ENCODE peak calls at places on chromosomes 11 and 22, in nine cellular contexts. U is heart right ventricle, R is mesenchymal stem cell, J is thoracic aorta, O is uterus, S is AG04450, M is sigmoid colon, B is left ventricle myocardium inferior, F is PC-3. L is an unnamed sample. For H3K27me3, the result is how much of the 10 kb centered on the place peaks cover.

GRCh38 chr11:56380120-56380519 is 4.7 kb downstream of the OR8U1 start:
- DNase-seq in S (no peak), B (no peak), O (no peak), F (no peak), M (no peak), R (no peak), U (no peak), J (no peak), L (no peak)

GRCh38 chr11:61002598-61002997 is 31.1 kb downstream of the CD6 start:
- DNase-seq in J (no peak), F (no peak), M (no peak), R (no peak), U (no peak), B (no peak), O (no peak), S (no peak), L (no peak)

GRCh38 chr11:86990079-86990478 is 34.9 kb upstream of the FZD4 start:
- DNase-seq in R (peak), U (no peak), J (no peak), S (no peak), M (no peak), B (no peak), O (no peak), F (no peak), L (no peak)

GRCh38 chr11:112113539-112114457 is 27.1 kb downstream of the SDHD start:
- DNase-seq in B (no peak), S (no peak), J (no peak), F (peak), U (no peak), R (peak), M (no peak), O (no peak), L (peak)

GRCh38 chr11:120184946-120185677 is 25.7 kb upstream of the OAF start:
- DNase-seq in U (peak), R (peak), O (peak), J (no peak), M (peak), F (no peak), S (no peak), B (peak), L (no peak)

GRCh38 chr11:46290598-46291309 is 13.3 kb downstream of the CREB3L1 start:
- DNase-seq in B (peak), M (peak), O (peak), F (peak), J (no peak), R (peak), U (peak), S (peak), L (peak)

GRCh38 chr22:27501191-27501936 is 300.2 kb downstream of the MN1 start:
- DNase-seq in B (no peak), J (no peak), M (no peak), O (no peak), U (no peak), F (no peak), S (no peak), R (no peak), L (no peak)

GRCh38 chr11:79040348-79040747 is 400.5 kb downstream of the TENM4 start:
- DNase-seq in J (no peak), U (no peak), B (no peak), F (peak), S (no peak), O (no peak), M (no peak), R (peak), L (no peak)

GRCh38 chr22:20520093-20520511 is 12.7 kb downstream of the MED15 start:
- DNase-seq in O (no peak), U (no peak), F (no peak), J (no peak), S (no peak), B (no peak), M (no peak), R (peak), L (no peak)

GRCh38 chr11:85299247-85299646 is 327.9 kb downstream of the DLG2 start:
- DNase-seq in O (no peak), J (no peak), B (no peak), M (no peak), U (no peak), S (no peak), F (peak), R (peak), L (no peak)

GRCh38 chr11:56910785-56911184 is 77.9 kb upstream of the OR5AK2 start:
- DNase-seq in O (no peak), F (peak), M (no peak), J (no peak), B (no peak), R (no peak), U (no peak), S (no peak), L (no peak)

GRCh38 chr22:27919943-27920755 is 1.1 kb upstream of the PITPNB start:
- DNase-seq in M (peak), S (no peak), B (no peak), U (no peak), J (no peak), R (peak), O (peak), F (peak), L (peak)

GRCh38 chr11:1569251-1569780 is 2.8 kb downstream of the DUSP8 start:
- DNase-seq in R (no peak), O (no peak), F (no peak), J (no peak), M (no peak), S (no peak), B (no peak), U (no peak), L (no peak)

GRCh38 chr11:69133251-69133650 is 22.5 kb upstream of the SMIM38 start:
- DNase-seq in U (no peak), B (no peak), S (no peak), O (no peak), F (no peak), R (no peak), J (no peak), M (no peak), L (no peak)

GRCh38 chr22:42343551-42344081 is 73.2 kb upstream of the TCF20 start:
- DNase-seq in S (no peak), R (no peak), F (peak), M (no peak), U (no peak), O (no peak), B (no peak), J (no peak), L (no peak)

GRCh38 chr11:68328374-68329091 is 16.1 kb downstream of the LRP5 start:
- DNase-seq in S (no peak), J (no peak), F (no peak), R (no peak), B (peak), M (peak), U (peak), O (no peak), L (no peak)

GRCh38 chr22:41237707-41238569 is 2.8 kb downstream of the CHADL start:
- DNase-seq in F (peak), B (peak), R (peak), S (no peak), O (peak), M (peak), J (no peak), U (peak), L (no peak)

GRCh38 chr11:78646564-78647185 is 72.0 kb upstream of the NARS2 start:
- DNase-seq in U (no peak), M (no peak), O (no peak), F (peak), R (peak), B (no peak), J (no peak), S (no peak), L (peak)

GRCh38 chr11:120515186-120515723 is 3.7 kb downstream of the GRIK4 start:
- DNase-seq in J (no peak), B (no peak), R (no peak), M (peak), U (no peak), S (no peak), O (no peak), F (no peak), L (no peak)

GRCh38 chr11:74116719-74117118 is 54.1 kb downstream of the C2CD3 start:
- DNase-seq in R (no peak), U (no peak), S (no peak), F (no peak), B (no peak), J (no peak), O (no peak), M (no peak), L (no peak)

GRCh38 chr11:64084962-64085710 is 49.4 kb downstream of the FLRT1 start:
- DNase-seq in O (no peak), R (no peak), S (no peak), M (no peak), J (no peak), U (no peak), B (no peak), F (no peak), L (no peak)

GRCh38 chr11:3781423-3781822 is 15.9 kb downstream of the NUP98 start:
- DNase-seq in J (no peak), F (peak), B (no peak), M (no peak), S (no peak), R (no peak), U (no peak), O (no peak), L (no peak)
- H3K4me3 ChIP-seq in J (no peak), F (no peak), B (no peak), M (no peak), S (no peak), R (no peak), U (no peak), O (no peak), L (no peak)

GRCh38 chr22:45577746-45578523 is 75.3 kb downstream of the FBLN1 start:
- DNase-seq in F (peak), U (peak), R (peak), S (peak), O (peak), M (peak), B (peak), J (no peak), L (peak)

GRCh38 chr22:45575173-45575572 is 72.5 kb downstream of the FBLN1 start:
- DNase-seq in F (no peak), S (no peak), O (no peak), B (no peak), R (no peak), M (no peak), J (no peak), U (no peak), L (no peak)

GRCh38 chr22:45576273-45576625 is 73.6 kb downstream of the FBLN1 start:
- DNase-seq in O (no peak), S (no peak), B (no peak), J (no peak), F (no peak), U (no peak), R (no peak), M (no peak), L (no peak)

GRCh38 chr22:45575607-45576272 is 73.1 kb downstream of the FBLN1 start:
- DNase-seq in S (no peak), F (no peak), O (no peak), B (no peak), M (no peak), J (no peak), R (no peak), U (no peak), L (no peak)

DNA sequence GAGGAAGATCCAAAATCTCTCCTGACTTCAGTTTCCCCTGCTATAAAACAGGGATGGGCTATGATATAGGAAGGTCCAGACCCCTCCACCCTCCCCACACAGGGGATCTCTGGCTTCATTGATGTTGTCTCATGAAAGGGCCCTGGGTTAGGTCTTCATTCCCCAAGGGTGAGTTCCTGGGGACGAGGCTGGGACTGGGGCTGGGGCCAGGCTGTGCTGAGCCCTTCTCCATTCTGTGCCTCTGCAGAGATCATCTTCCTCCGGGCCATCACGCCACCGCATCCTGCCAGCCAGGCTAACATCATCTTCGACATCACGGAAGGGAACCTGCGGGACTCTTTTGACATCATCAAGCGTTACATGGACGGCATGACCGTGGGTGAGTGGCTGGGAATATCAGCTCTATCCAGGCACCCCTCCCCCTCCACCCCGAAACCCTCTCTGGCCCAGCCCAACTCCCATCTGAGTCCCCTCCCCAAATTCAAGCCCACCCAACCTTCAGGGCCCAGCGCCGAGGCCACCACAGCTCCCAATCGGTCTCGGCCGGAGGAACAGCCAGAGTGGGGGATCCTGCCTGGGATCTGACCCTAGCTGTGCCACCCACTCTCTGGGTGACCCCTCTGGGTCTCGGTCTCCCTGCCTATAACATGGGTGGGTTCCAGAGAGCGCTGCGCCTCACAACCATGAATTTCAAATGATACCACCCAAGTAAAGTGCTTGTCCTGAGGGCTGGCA is 74.2 kb downstream of the FBLN1 start:
- DNase-seq in B (no peak), O (no peak), F (no peak), J (no peak), R (no peak), S (no peak), M (no peak), U (no peak), L (no peak)
- H3K27me3 ChIP-seq in B (under half), O (under half), F (under half), J (under half), R (under half), S (under half), M (under half), U (under half), L (under half)

GRCh38 chr11:93659216-93659615 is 2.3 kb upstream of the CEP295 start:
- DNase-seq in J (no peak), O (no peak), F (no peak), R (no peak), S (no peak), B (no peak), U (no peak), M (no peak), L (no peak)

GRCh38 chr11:93668171-93668570 is 6.7 kb downstream of the CEP295 start:
- DNase-seq in S (no peak), O (no peak), U (no peak), B (no peak), J (no peak), R (no peak), M (no peak), F (no peak), L (no peak)

GRCh38 chr11:93662177-93662575 is 694 bp downstream of the CEP295 start:
- DNase-seq in F (no peak), B (no peak), R (no peak), J (no peak), S (no peak), O (no peak), U (no peak), M (no peak), L (no peak)

GRCh38 chr11:93659841-93660240 is 1.6 kb upstream of the CEP295 start:
- DNase-seq in U (no peak), S (no peak), M (no peak), B (no peak), O (no peak), R (no peak), J (no peak), F (no peak), L (no peak)

DNA sequence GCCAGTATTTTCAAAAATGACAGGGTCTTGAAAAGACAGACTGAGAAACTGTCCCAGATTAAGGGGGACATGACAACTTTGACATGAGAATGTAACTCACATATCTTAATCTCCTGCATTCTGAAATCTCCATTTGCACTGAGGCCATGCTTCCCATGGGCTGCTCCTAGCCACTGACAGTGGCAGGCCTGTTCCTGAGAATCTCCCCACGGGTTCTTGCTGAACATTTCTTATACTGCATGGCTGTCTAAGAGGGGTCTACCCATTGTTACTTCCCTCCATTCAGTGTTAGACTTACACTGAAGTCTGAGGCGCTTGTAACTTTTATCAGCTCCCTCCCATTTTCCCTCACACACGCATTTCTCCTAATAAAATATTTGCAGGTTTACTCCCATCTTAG is 1.5 kb downstream of the CEP295 start:
- DNase-seq in M (no peak), O (no peak), S (no peak), B (no peak), J (no peak), F (no peak), U (no peak), R (no peak), L (no peak)
- H3K4me3 ChIP-seq in M (no peak), O (no peak), S (no peak), B (no peak), J (no peak), F (peak), U (no peak), R (peak), L (no peak)

GRCh38 chr11:121839821-121840220 is 276.2 kb downstream of the BLID start:
- DNase-seq in M (no peak), F (no peak), U (no peak), S (no peak), J (no peak), O (no peak), B (no peak), R (no peak), L (no peak)
- H3K27me3 ChIP-seq in M (under half), F (under half), U (under half), S (under half), J (under half), O (under half), B (under half), R (under half), L (under half)

GRCh38 chr11:117143390-117143789 is 697 bp upstream of the PAFAH1B2 start:
- DNase-seq in O (peak), F (peak), U (peak), R (peak), B (peak), J (no peak), M (peak), S (no peak), L (no peak)
- H3K4me3 ChIP-seq in O (peak), F (peak), U (peak), R (peak), B (peak), J (peak), M (peak), S (peak), L (peak)

L was measured in iPS DF 6.9.